ENCODE peak calls at places on chromosomes 4 and X, in four cellular contexts. I, L, D and U are unnamed samples.
A peak's percentile ranks its signal among the peaks of the same experiment; 100 is the strongest.

GRCh38 chrX:698246-698645 is 67.7 kb downstream of the SHOX start:
- DNase-seq in I (no peak), L (no peak), D (no peak), U (no peak)

GRCh38 chr4:183175631-183176232 is 76.7 kb downstream of the WWC2 start:
- DNase-seq in I (no peak), L (peak; percentile 89), D (no peak), U (no peak)

GRCh38 chrX:15336023-15336413 is 695 bp upstream of the PIGA start:
- DNase-seq in I (no peak), L (no peak), D (no peak), U (no peak)

GRCh38 chr4:67198757-67199156 is 346.5 kb downstream of the CENPC start:
- DNase-seq in I (no peak), L (no peak), D (no peak), U (no peak)

GRCh38 chrX:54530358-54530900 is 410 bp downstream of the GNL3L start:
- DNase-seq in I (peak; percentile 1), L (no peak), D (no peak), U (no peak)

GRCh38 chrX:13414006-13414647 is 94.3 kb upstream of the ATXN3L start:
- DNase-seq in I (no peak), L (no peak), D (no peak), U (no peak)

GRCh38 chr4:3269105-3269927 is 20.4 kb downstream of the MSANTD1 start:
- DNase-seq in I (no peak), L (no peak), D (peak; percentile 45), U (no peak)

GRCh38 chrX:38260231-38260630 is 39.6 kb upstream of the SRPX start:
- DNase-seq in I (no peak), L (peak; percentile 25), D (peak; percentile 43), U (peak; percentile 36)

GRCh38 chrX:15973299-15973698 is 118.7 kb upstream of the AP1S2 start:
- DNase-seq in I (peak; percentile 26), L (peak; percentile 16), D (no peak), U (no peak)

GRCh38 chrX:68978211-68978780 is 149.5 kb downstream of the EFNB1 start:
- DNase-seq in I (no peak), L (no peak), D (no peak), U (peak; percentile 30)

GRCh38 chrX:100964362-100964761 is 5.1 kb upstream of the ARL13A start:
- DNase-seq in I (no peak), L (no peak), D (no peak), U (no peak)

GRCh38 chrX:129529685-129530281 is 6.5 kb upstream of the SMARCA1 start:
- DNase-seq in I (no peak), L (no peak), D (no peak), U (no peak)

GRCh38 chrX:44155126-44155525 is 181.9 kb upstream of the NDP start:
- DNase-seq in I (no peak), L (no peak), D (no peak), U (no peak)

GRCh38 chr4:74501579-74501978 is 56.6 kb downstream of the AREG start:
- DNase-seq in I (no peak), L (no peak), D (no peak), U (no peak)

GRCh38 chr4:37889849-37890500 is 909 bp upstream of the TBC1D1 start:
- DNase-seq in I (no peak), L (no peak), D (peak; percentile 58), U (no peak)

GRCh38 chrX:151776113-151776790 is 41.7 kb downstream of the CNGA2 start:
- DNase-seq in I (no peak), L (no peak), D (no peak), U (peak; percentile 30)

GRCh38 chr4:15197005-15197404 is 194.7 kb downstream of the CPEB2 start:
- DNase-seq in I (no peak), L (peak; percentile 23), D (peak; percentile 46), U (peak; percentile 40)

GRCh38 chrX:17022205-17022604 is 75.7 kb downstream of the REPS2 start:
- DNase-seq in I (no peak), L (no peak), D (no peak), U (no peak)

GRCh38 chr4:56575820-56576429 is 70.3 kb downstream of the ARL9 start:
- DNase-seq in I (no peak), L (peak; percentile 8), D (no peak), U (no peak)

GRCh38 chrX:2841511-2841910 is 12.8 kb downstream of the GYG2 start:
- DNase-seq in I (no peak), L (no peak), D (no peak), U (no peak)

GRCh38 chr4:17494258-17494657 is 17.6 kb downstream of the QDPR start:
- DNase-seq in I (no peak), L (no peak), D (no peak), U (peak; percentile 38)

GRCh38 chr4:111641813-111642579 is 503.3 kb upstream of the FAM241A start:
- DNase-seq in I (peak; percentile 13), L (peak; percentile 87), D (peak; percentile 51), U (peak; percentile 75)

GRCh38 chr4:53908661-53909078 is 155.7 kb downstream of the CHIC2 start:
- DNase-seq in I (peak; percentile 8), L (peak; percentile 83), D (no peak), U (no peak)

GRCh38 chrX:136260801-136261200 is 9.6 kb upstream of the MAP7D3 start:
- DNase-seq in I (no peak), L (no peak), D (no peak), U (no peak)

GRCh38 chrX:41145920-41146608 is 60.8 kb downstream of the USP9X start:
- DNase-seq in I (no peak), L (no peak), D (no peak), U (no peak)

GRCh38 chr4:19832388-19832787 is 419.3 kb upstream of the SLIT2 start:
- DNase-seq in I (no peak), L (no peak), D (no peak), U (no peak)

GRCh38 chr4:147560632-147561031 is 56.6 kb upstream of the TMEM184C start:
- DNase-seq in I (no peak), L (no peak), D (no peak), U (no peak)

GRCh38 chr4:76219299-76220055 is 5.9 kb upstream of the SCARB2 start:
- DNase-seq in I (no peak), L (peak; percentile 62), D (no peak), U (no peak)

DNA sequence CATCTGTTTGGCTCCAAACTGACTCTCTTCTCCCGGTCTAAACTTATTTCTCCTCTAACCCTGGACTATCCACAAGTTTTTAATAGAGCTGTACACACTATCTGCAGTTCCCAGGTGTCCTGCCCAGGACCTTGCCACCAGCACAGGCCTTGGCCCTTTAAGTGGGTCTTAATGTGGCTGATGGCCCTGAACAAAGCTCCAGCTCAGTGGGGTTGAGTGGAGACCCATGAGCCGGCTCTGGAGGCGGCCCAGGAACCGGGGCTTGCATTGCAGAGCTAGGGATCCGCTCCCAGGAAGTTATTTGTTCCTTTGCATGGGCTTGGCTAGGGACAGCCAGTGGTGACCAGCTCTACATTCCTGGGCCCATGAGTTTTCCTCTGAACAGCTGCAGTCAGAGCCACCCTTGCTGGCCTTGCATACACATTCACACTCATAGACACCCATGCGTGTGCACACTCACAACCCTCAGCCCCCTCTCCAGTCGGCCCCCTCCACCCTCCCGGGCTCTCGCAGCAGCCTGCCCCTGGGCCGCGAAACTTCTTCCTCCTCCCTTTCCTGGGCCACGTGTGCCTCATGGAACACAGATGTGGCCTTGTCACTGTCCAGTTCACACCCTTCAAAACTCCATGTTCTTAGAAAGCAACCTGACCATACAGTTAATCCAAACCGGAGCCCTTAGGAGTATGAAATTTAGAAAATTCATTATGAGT is 58.2 kb downstream of the GPR143 start:
- DNase-seq in I (no peak), L (no peak), D (no peak), U (no peak)
- TF ChIP-seq SUZ12 in I (no peak), L (no peak), D (no peak), U (no peak)

GRCh38 chr4:184344899-184345572 is 127.4 kb upstream of the ENPP6 start:
- DNase-seq in I (no peak), L (no peak), D (no peak), U (no peak)

GRCh38 chr4:184343400-184344177 is 125.9 kb upstream of the ENPP6 start:
- DNase-seq in I (peak; percentile 69), L (peak; percentile 72), D (peak; percentile 69), U (peak; percentile 40)

GRCh38 chr4:184342167-184342856 is 124.6 kb upstream of the ENPP6 start:
- DNase-seq in I (no peak), L (no peak), D (no peak), U (no peak)

GRCh38 chr4:184345573-184345922 is 127.9 kb upstream of the ENPP6 start:
- DNase-seq in I (no peak), L (no peak), D (no peak), U (no peak)

DNA sequence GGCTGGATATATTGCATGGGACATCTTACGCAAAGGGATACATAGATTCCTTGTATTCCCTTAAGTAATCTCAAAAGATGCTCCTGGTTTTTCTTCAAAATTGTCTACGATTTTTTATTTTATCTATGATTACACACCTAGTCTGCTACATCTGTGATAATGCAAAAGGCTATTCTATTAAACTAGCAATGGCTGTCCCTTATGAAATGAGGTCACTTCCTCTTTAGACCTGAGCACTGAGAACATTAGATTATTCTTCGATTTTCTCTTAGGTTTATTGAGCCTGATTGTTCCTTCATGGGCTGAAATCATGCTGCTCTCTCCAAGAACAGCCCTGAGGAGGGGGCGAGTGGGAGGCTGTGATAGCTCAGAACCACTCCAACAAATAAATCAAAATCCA is 126.8 kb upstream of the ENPP6 start:
- DNase-seq in I (no peak), L (no peak), D (no peak), U (no peak)
- H3K4me1 ChIP-seq in I (peaks cover 60% of the 10 kb centered on the region), L (peaks cover 68% of the 10 kb centered on the region), D (peaks cover 9% of the 10 kb centered on the region), U (no peaks in the 10 kb centered on the region)

DNA sequence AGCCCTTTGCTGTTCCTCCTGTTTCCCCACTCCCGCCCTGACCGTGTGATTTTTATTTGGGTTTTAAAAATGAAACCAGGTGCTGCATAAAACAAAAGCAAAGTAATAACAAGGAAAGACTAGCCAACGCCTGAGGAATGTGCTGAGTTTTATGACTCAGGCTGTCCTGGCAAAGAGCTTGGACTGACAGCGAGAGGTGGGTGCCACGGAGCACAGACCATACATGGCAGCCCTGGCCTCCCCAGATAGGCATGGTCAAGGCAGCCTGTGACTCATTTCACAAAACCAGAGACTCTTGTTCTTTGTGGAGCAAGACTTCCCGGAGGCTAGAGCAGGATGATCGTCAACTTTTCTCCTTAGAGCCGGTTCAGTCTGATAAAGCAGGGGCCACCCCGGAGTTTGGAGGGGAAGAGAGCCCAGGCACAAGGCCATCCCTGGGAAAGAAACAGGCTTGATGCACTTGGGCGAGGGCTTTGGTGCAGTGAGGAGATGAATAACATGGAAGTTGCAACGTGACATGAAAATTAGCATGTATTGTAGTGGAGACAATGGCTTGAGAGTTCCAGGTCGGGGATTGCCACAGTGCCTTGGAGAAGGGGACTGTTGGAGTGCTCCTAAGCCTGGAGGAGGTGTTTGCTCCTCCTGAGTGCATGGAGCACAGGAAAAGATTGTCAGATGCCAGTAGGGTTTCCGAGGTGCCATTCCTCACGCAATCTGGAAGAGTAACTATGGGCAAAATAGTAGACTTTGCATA is 54.8 kb downstream of the C4orf51 start:
- DNase-seq in I (peak; percentile 27), L (peak; percentile 36), D (no peak), U (no peak)
- TF ChIP-seq SUZ12 in I (no peak), L (no peak), D (no peak), U (no peak)

GRCh38 chr4:140115140-140115539 is 38.8 kb downstream of the MAML3 start:
- DNase-seq in I (no peak), L (no peak), D (no peak), U (no peak)
- H3K4me1 ChIP-seq in I (peaks cover 3% of the 10 kb centered on the region), L (peaks cover 5% of the 10 kb centered on the region), D (no peaks in the 10 kb centered on the region), U (no peaks in the 10 kb centered on the region)